ENCODE peak calls at places on chromosomes 4 and X, in ten cellular contexts. C, R, N, G, M, V, P, F, H and W are unnamed samples.

GRCh38 chrX:22184096-22184495 is 88.6 kb upstream of the CBLL2 start:
- DNase-seq in C (no peak), G (no peak), P (no peak), M (no peak), R (no peak), F (no peak), N (no peak), V (no peak), H (no peak), W (no peak)

GRCh38 chrX:69109036-69109663 is 56.1 kb downstream of the PJA1 start:
- DNase-seq in F (no peak), R (no peak), M (no peak), G (no peak), V (no peak), P (no peak), H (no peak), C (no peak), N (no peak), W (no peak)

GRCh38 chrX:68504237-68504636 is 5.4 kb downstream of the YIPF6 start:
- DNase-seq in C (peak; percentile 38), F (no peak), M (peak; percentile 4), H (no peak), P (peak; percentile 67), N (no peak), G (no peak), R (no peak), V (no peak), W (no peak)

GRCh38 chr4:142088906-142089305 is 452.5 kb downstream of the IL15 start:
- DNase-seq in M (no peak), C (peak; percentile 72), H (no peak), P (peak; percentile 77), V (no peak), F (peak; percentile 72), N (no peak), G (no peak), R (no peak), W (no peak)

GRCh38 chr4:179709961-179710624 is 2267.9 kb upstream of the AGA start:
- DNase-seq in H (no peak), R (no peak), V (no peak), M (no peak), G (no peak), P (no peak), C (no peak), F (no peak), N (no peak), W (peak; percentile 35)

GRCh38 chr4:130336585-130337217 is 1240.7 kb downstream of the C4orf33 start:
- DNase-seq in G (no peak), F (no peak), V (no peak), R (peak; percentile 15), C (peak; percentile 64), P (peak; percentile 45), M (peak; percentile 4), N (no peak), H (no peak), W (no peak)

GRCh38 chr4:30461218-30461617 is 259.0 kb upstream of the PCDH7 start:
- DNase-seq in N (no peak), F (no peak), M (no peak), G (no peak), H (no peak), C (no peak), V (no peak), P (no peak), R (no peak), W (no peak)

GRCh38 chr4:182562350-182562749 is 319.1 kb downstream of the TENM3 start:
- DNase-seq in N (no peak), R (no peak), H (no peak), V (no peak), M (no peak), C (no peak), P (no peak), F (no peak), G (no peak), W (no peak)

GRCh38 chr4:39621582-39621981 is 17.1 kb downstream of the SMIM14 start:
- DNase-seq in H (peak; percentile 31), P (peak; percentile 69), R (no peak), V (no peak), F (no peak), G (no peak), C (peak; percentile 74), N (peak; percentile 17), M (peak; percentile 72), W (no peak)

GRCh38 chrX:83845397-83845796 is 15.5 kb upstream of the CYLC1 start:
- DNase-seq in V (no peak), G (no peak), N (no peak), F (no peak), R (peak; percentile 41), P (peak; percentile 9), M (no peak), C (peak; percentile 0), H (no peak), W (peak; percentile 5)

GRCh38 chrX:131041652-131042051 is 16.5 kb upstream of the ARHGAP36 start:
- DNase-seq in N (no peak), M (no peak), C (no peak), G (no peak), V (no peak), F (no peak), R (peak; percentile 47), H (no peak), P (no peak), W (no peak)

GRCh38 chr4:52957220-52957686 is 95.1 kb downstream of the RASL11B start:
- DNase-seq in R (peak; percentile 40), H (peak; percentile 10), N (no peak), C (peak; percentile 60), G (no peak), M (peak; percentile 22), P (peak; percentile 62), V (no peak), F (no peak), W (no peak)

GRCh38 chrX:1086444-1087409 is 125.7 kb downstream of the CRLF2 start:
- DNase-seq in G (no peak), C (no peak), N (no peak), P (no peak), V (no peak), M (peak; percentile 2), F (no peak), H (no peak), R (no peak), W (no peak)

GRCh38 chr4:42609051-42609450 is 47.9 kb downstream of the ATP8A1 start:
- DNase-seq in V (no peak), G (no peak), M (no peak), N (no peak), F (no peak), P (no peak), H (no peak), R (no peak), C (no peak), W (no peak)

GRCh38 chr4:1082215-1083182 is 30.9 kb downstream of the RNF212 start:
- DNase-seq in C (peak; percentile 82), N (peak; percentile 30), G (peak; percentile 26), F (peak; percentile 75), R (no peak), V (peak; percentile 76), P (peak; percentile 81), H (peak; percentile 74), M (no peak), W (no peak)

GRCh38 chr4:76690091-76690905 is 207.6 kb downstream of the SOWAHB start:
- DNase-seq in P (peak; percentile 26), R (peak; percentile 84), C (no peak), M (no peak), V (no peak), H (peak; percentile 39), G (no peak), F (no peak), N (no peak), W (no peak)
- H3K4me1 ChIP-seq in P (peaks cover 6% of the 10 kb centered on the region), R (peaks cover 31% of the 10 kb centered on the region), C (peaks cover 37% of the 10 kb centered on the region), M (peaks cover 45% of the 10 kb centered on the region), V (no peaks in the 10 kb centered on the region), H (peaks cover 14% of the 10 kb centered on the region), G (peaks cover 57% of the 10 kb centered on the region), F (peaks cover 27% of the 10 kb centered on the region), N (peaks cover 7% of the 10 kb centered on the region), W (no peaks in the 10 kb centered on the region)

DNA sequence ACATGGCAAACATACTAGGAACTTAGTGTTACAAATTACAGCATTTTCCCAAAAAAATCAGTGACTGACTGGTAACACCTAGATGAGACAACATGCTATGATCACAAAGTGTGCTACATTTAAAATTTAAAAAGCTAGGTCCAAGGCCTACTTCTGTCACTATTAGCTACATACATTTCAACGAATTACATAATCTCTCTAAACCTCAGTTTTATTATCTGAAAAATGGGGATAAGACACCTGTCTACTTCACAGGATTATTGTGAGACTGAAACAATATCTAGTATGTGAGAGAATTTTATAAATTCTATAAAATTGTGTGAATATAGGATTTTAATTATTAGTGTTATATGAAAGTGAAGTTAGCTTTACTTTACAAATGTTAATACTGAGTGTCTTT is 228.5 kb downstream of the DCLK2 start:
- DNase-seq in C (no peak), F (no peak), N (no peak), P (no peak), M (no peak), R (no peak), V (no peak), G (no peak), H (no peak), W (no peak)
- H3K27ac ChIP-seq in C (no peak overlapping the region), F (peak overlapping the region; percentile 77), N (no peak overlapping the region), P (no peak overlapping the region), M (no peak overlapping the region), R (no peak overlapping the region), V (no peak overlapping the region), G (no peak overlapping the region), H (no peak overlapping the region), W (no peak overlapping the region)

GRCh38 chr4:54818481-54818880 is 160.7 kb downstream of the KIT start:
- DNase-seq in M (no peak), H (no peak), N (no peak), V (no peak), G (no peak), P (no peak), R (no peak), F (no peak), C (no peak), W (no peak)

GRCh38 chr4:54813674-54814073 is 155.9 kb downstream of the KIT start:
- DNase-seq in M (no peak), V (no peak), H (no peak), C (no peak), F (no peak), P (no peak), R (no peak), G (no peak), N (no peak), W (no peak)

GRCh38 chr4:54819044-54819443 is 161.3 kb downstream of the KIT start:
- DNase-seq in M (no peak), V (no peak), R (no peak), P (no peak), N (no peak), G (no peak), H (no peak), C (no peak), F (no peak), W (no peak)
- H3K4me1 ChIP-seq in M (no peaks in the 10 kb centered on the region), V (no peaks in the 10 kb centered on the region), R (no peaks in the 10 kb centered on the region), P (no peaks in the 10 kb centered on the region), N (no peaks in the 10 kb centered on the region), G (no peaks in the 10 kb centered on the region), H (no peaks in the 10 kb centered on the region), C (no peaks in the 10 kb centered on the region), F (no peaks in the 10 kb centered on the region), W (peaks cover 1% of the 10 kb centered on the region)

DNA sequence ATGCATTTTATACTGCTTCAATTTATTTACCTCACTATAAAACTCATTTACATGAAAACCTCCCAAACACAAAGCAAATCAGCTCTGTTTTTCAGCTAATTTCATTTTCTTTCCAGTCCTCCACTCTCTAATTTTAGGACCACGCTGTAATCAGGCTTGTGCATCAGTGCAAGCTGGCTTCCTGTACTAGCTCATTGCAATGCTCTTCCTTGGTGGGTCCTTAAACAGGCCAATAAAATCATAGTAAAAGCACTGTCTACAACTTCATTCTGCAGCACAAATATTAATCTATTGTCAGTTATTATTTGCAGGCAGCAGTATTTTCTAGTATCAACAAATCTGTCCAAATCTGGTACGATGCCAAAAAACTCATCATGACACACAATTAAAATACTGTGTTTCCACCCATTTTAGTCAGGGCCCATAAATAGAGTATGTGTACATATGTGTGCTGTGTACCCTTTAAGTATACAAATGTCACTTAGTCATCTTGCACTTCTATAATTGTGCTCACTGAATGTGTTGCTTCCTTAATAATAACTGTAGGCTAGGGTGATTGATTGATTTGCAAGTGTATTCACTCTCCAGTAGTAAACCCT is 178.2 kb upstream of the HCCS start:
- DNase-seq in N (no peak), H (no peak), V (no peak), C (no peak), M (no peak), G (no peak), P (peak; percentile 60), R (peak; percentile 6), F (no peak), W (no peak)
- H3K27ac ChIP-seq in N (no peak overlapping the region), H (no peak overlapping the region), V (no peak overlapping the region), C (no peak overlapping the region), M (no peak overlapping the region), G (no peak overlapping the region), P (no peak overlapping the region), R (peak overlapping the region; percentile 65), F (no peak overlapping the region), W (no peak overlapping the region)